ENCODE peak calls at places on chromosomes 4 and X, in ten cellular contexts. B is pons; G is naive thymus-derived CD8-positive, alpha-beta T cell; C is kidney glomerular epithelial cell; V is amygdala; R is H4; N is fibroblast of mammary gland; Z is stimulated activated CD4-positive, alpha-beta T cell treated with anti-CD3 and anti-CD28 coated beads, Interleukin-1b, Interleukin-23, amount 100 ng/mL, for 1 hour; S is left ventricle myocardium superior; E is AG20443. J is an unnamed sample.

GRCh38 chrX:153477901-153478300 is 7.5 kb upstream of the HAUS7 start:
- DNase-seq in B (no peak), G (no peak), C (no peak), V (no peak), R (no peak), N (peak), Z (no peak), S (peak), E (peak), J (no peak)

GRCh38 chr4:22500128-22500611 is 15.7 kb downstream of the ADGRA3 start:
- DNase-seq in B (no peak), G (no peak), C (no peak), V (no peak), R (peak), N (no peak), Z (no peak), S (no peak), E (no peak), J (peak)

GRCh38 chr4:102299302-102299701 is 46.0 kb downstream of the SLC39A8 start:
- DNase-seq in B (no peak), G (no peak), C (no peak), V (no peak), R (no peak), N (no peak), Z (no peak), S (no peak), E (no peak), J (no peak)

GRCh38 chr4:142566780-142567179 is 279.3 kb downstream of the INPP4B start:
- DNase-seq in B (no peak), G (no peak), C (no peak), V (no peak), R (no peak), N (no peak), Z (no peak), S (no peak), E (no peak), J (no peak)

GRCh38 chrX:47562615-47563243 is 1.7 kb downstream of the ARAF start:
- DNase-seq in B (peak), G (no peak), C (no peak), V (no peak), R (no peak), N (peak), Z (no peak), S (no peak), E (no peak), J (no peak)

GRCh38 chr4:6364581-6364980 is 94.9 kb downstream of the WFS1 start:
- DNase-seq in B (no peak), G (no peak), C (no peak), V (no peak), R (no peak), N (no peak), Z (no peak), S (peak), E (no peak), J (no peak)

GRCh38 chr4:143531773-143532491 is 18.4 kb downstream of the SMARCA5 start:
- DNase-seq in B (no peak), G (no peak), C (no peak), V (no peak), R (no peak), N (no peak), Z (no peak), S (no peak), E (no peak), J (no peak)

GRCh38 chrX:151687635-151688034 is 7.6 kb upstream of the PRRG3 start:
- DNase-seq in B (no peak), G (no peak), C (no peak), V (no peak), R (no peak), N (no peak), Z (no peak), S (no peak), E (no peak), J (no peak)

GRCh38 chr4:88283661-88284377 is 542 bp downstream of the PPM1K start:
- DNase-seq in B (no peak), G (peak), C (peak), V (peak), R (peak), N (peak), Z (peak), S (peak), E (peak), J (peak)

GRCh38 chr4:5751073-5751917 is 40.3 kb downstream of the EVC start:
- DNase-seq in B (no peak), G (no peak), C (peak), V (no peak), R (peak), N (peak), Z (no peak), S (no peak), E (no peak), J (peak)

GRCh38 chr4:21765810-21766407 is 182.7 kb downstream of the KCNIP4 start:
- DNase-seq in B (peak), G (no peak), C (peak), V (no peak), R (peak), N (peak), Z (no peak), S (no peak), E (peak), J (peak)

GRCh38 chrX:338836-339400 is 20.3 kb upstream of the GTPBP6 start:
- DNase-seq in B (no peak), G (no peak), C (no peak), V (no peak), R (no peak), N (no peak), Z (no peak), S (peak), E (no peak), J (no peak)

GRCh38 chr4:13944095-13944501 is 316.6 kb upstream of the BOD1L1 start:
- DNase-seq in B (no peak), G (no peak), C (no peak), V (no peak), R (no peak), N (no peak), Z (no peak), S (peak), E (no peak), J (no peak)

GRCh38 chrX:67781132-67781531 is 237.3 kb downstream of the AR start:
- DNase-seq in B (no peak), G (no peak), C (no peak), V (no peak), R (peak), N (peak), Z (no peak), S (peak), E (peak), J (no peak)

GRCh38 chr4:24131954-24132673 is 242.3 kb upstream of the PPARGC1A start:
- DNase-seq in B (no peak), G (no peak), C (no peak), V (no peak), R (no peak), N (no peak), Z (no peak), S (no peak), E (no peak), J (no peak)

GRCh38 chrX:151151668-151152267 is 24.6 kb upstream of the GPR50 start:
- DNase-seq in B (peak), G (peak), C (peak), V (no peak), R (peak), N (peak), Z (no peak), S (no peak), E (peak), J (peak)

GRCh38 chr4:126766266-126766665 is 866.5 kb upstream of the INTU start:
- DNase-seq in B (no peak), G (no peak), C (no peak), V (no peak), R (no peak), N (peak), Z (no peak), S (peak), E (no peak), J (no peak)

GRCh38 chrX:16885628-16886027 is 15.5 kb upstream of the RBBP7 start:
- DNase-seq in B (no peak), G (no peak), C (no peak), V (no peak), R (no peak), N (no peak), Z (no peak), S (no peak), E (no peak), J (no peak)

GRCh38 chr4:41256131-41256739 is 493 bp upstream of the UCHL1 start:
- DNase-seq in B (peak), G (no peak), C (no peak), V (no peak), R (peak), N (no peak), Z (no peak), S (no peak), E (no peak), J (no peak)

GRCh38 chr4:168183717-168184571 is 91.6 kb downstream of the ANXA10 start:
- DNase-seq in B (peak), G (peak), C (peak), V (no peak), R (peak), N (peak), Z (no peak), S (no peak), E (peak), J (no peak)

GRCh38 chr4:32102941-32103340 is 1382.8 kb downstream of the PCDH7 start:
- DNase-seq in B (no peak), G (no peak), C (no peak), V (no peak), R (no peak), N (no peak), Z (no peak), S (no peak), E (no peak), J (no peak)

GRCh38 chr4:44668521-44668920 is 9.7 kb upstream of the GUF1 start:
- DNase-seq in B (no peak), G (no peak), C (no peak), V (no peak), R (no peak), N (peak), Z (no peak), S (no peak), E (no peak), J (no peak)

GRCh38 chr4:7960790-7961655 is 21.4 kb upstream of the AFAP1 start:
- DNase-seq in B (peak), G (peak), C (peak), V (no peak), R (peak), N (peak), Z (no peak), S (no peak), E (peak), J (peak)

GRCh38 chrX:69285401-69285871 is 120.2 kb upstream of the PJA1 start:
- DNase-seq in B (no peak), G (no peak), C (no peak), V (no peak), R (no peak), N (no peak), Z (no peak), S (peak), E (peak), J (no peak)

GRCh38 chr4:100356172-100356571 is 161.7 kb downstream of the EMCN start:
- DNase-seq in B (no peak), G (no peak), C (no peak), V (no peak), R (no peak), N (peak), Z (no peak), S (no peak), E (no peak), J (no peak)

GRCh38 chr4:81453024-81453423 is 18.7 kb downstream of the RASGEF1B start:
- DNase-seq in B (no peak), G (no peak), C (no peak), V (no peak), R (no peak), N (no peak), Z (no peak), S (no peak), E (no peak), J (no peak)

GRCh38 chr4:78688385-78688784 is 87.8 kb upstream of the BMP2K start:
- DNase-seq in B (no peak), G (no peak), C (no peak), V (no peak), R (no peak), N (peak), Z (no peak), S (no peak), E (peak), J (no peak)

GRCh38 chrX:65596270-65596669 is 61.7 kb upstream of the LAS1L start:
- DNase-seq in B (no peak), G (peak), C (peak), V (no peak), R (peak), N (peak), Z (no peak), S (no peak), E (peak), J (no peak)

J was measured in Caki2.